ENCODE peak calls at places on chromosomes 5 and 9, in five cellular contexts. L is spleen; O is CD8-positive, alpha-beta T cell; I is GM20000; H is IMR-90. F is an unnamed sample.

GRCh38 chr5:68134033-68134668 is 81.4 kb upstream of the PIK3R1 start:
- DNase-seq in L (no peak), O (no peak), I (no peak), H (peak; percentile 43), F (no peak)

GRCh38 chr9:137811283-137811870 is 66.2 kb upstream of the CACNA1B start:
- DNase-seq in L (no peak), O (no peak), I (no peak), H (no peak), F (no peak)

GRCh38 chr5:158435161-158435616 is 576.2 kb upstream of the CLINT1 start:
- DNase-seq in L (no peak), O (peak; percentile 7), I (peak; percentile 36), H (no peak), F (no peak)

GRCh38 chr9:29285818-29286217 is 1712.5 kb upstream of the C9orf72 start:
- DNase-seq in L (no peak), O (no peak), I (no peak), H (no peak), F (no peak)

GRCh38 chr5:87048156-87048555 is 219.5 kb upstream of the RASA1 start:
- DNase-seq in L (no peak), O (no peak), I (no peak), H (no peak), F (no peak)

GRCh38 chr5:126972062-126972895 is 58.1 kb downstream of the MARCHF3 start:
- DNase-seq in L (no peak), O (no peak), I (peak; percentile 53), H (no peak), F (peak; percentile 29)

GRCh38 chr9:109401169-109401989 is 80.5 kb upstream of the EPB41L4B start:
- DNase-seq in L (no peak), O (no peak), I (peak; percentile 63), H (peak; percentile 35), F (no peak)

GRCh38 chr5:174755103-174755502 is 30.7 kb downstream of the MSX2 start:
- DNase-seq in L (no peak), O (no peak), I (no peak), H (peak; percentile 22), F (no peak)

GRCh38 chr5:19806756-19807155 is 181.2 kb downstream of the CDH18 start:
- DNase-seq in L (no peak), O (no peak), I (no peak), H (no peak), F (no peak)

GRCh38 chr5:58793888-58794287 is 211.0 kb downstream of the RAB3C start:
- DNase-seq in L (no peak), O (no peak), I (no peak), H (no peak), F (no peak)

GRCh38 chr5:124741711-124742496 is 4.5 kb downstream of the ZNF608 start:
- DNase-seq in L (no peak), O (no peak), I (no peak), H (peak; percentile 83), F (no peak)

GRCh38 chr5:7754997-7755596 is 95.8 kb downstream of the CFAP90 start:
- DNase-seq in L (no peak), O (no peak), I (peak; percentile 65), H (peak; percentile 15), F (no peak)

GRCh38 chr9:76230961-76231360 is 163.3 kb downstream of the RFK start:
- DNase-seq in L (no peak), O (no peak), I (no peak), H (peak; percentile 16), F (no peak)

GRCh38 chr9:111994831-111995458 is 98.3 kb downstream of the UGCG start:
- DNase-seq in L (no peak), O (no peak), I (no peak), H (no peak), F (no peak)

GRCh38 chr9:82949203-82949602 is 113.7 kb downstream of the RASEF start:
- DNase-seq in L (no peak), O (no peak), I (no peak), H (no peak), F (no peak)

GRCh38 chr5:82352146-82352791 is 74.1 kb upstream of the RPS23 start:
- DNase-seq in L (no peak), O (no peak), I (no peak), H (peak; percentile 50), F (no peak)

GRCh38 chr5:34756781-34757624 is 82.0 kb upstream of the TTC23L start:
- DNase-seq in L (no peak), O (no peak), I (no peak), H (no peak), F (no peak)

GRCh38 chr5:37921452-37921851 is 81.6 kb upstream of the GDNF start:
- DNase-seq in L (no peak), O (no peak), I (no peak), H (no peak), F (no peak)

GRCh38 chr5:139708877-139709586 is 60.9 kb downstream of the CXXC5 start:
- DNase-seq in L (peak; percentile 87), O (no peak), I (peak; percentile 73), H (peak; percentile 28), F (no peak)

GRCh38 chr5:181246276-181247050 is 2.8 kb upstream of the RACK1 start:
- DNase-seq in L (peak; percentile 95), O (peak; percentile 63), I (peak; percentile 87), H (peak; percentile 78), F (peak; percentile 75)

GRCh38 chr9:121883281-121884056 is 209.6 kb downstream of the TTLL11 start:
- DNase-seq in L (no peak), O (no peak), I (no peak), H (peak; percentile 37), F (no peak)

GRCh38 chr9:89207026-89207425 is 28.4 kb upstream of the SHC3 start:
- DNase-seq in L (no peak), O (no peak), I (no peak), H (no peak), F (no peak)

GRCh38 chr9:96317335-96317980 is 15.5 kb upstream of the HSD17B3 start:
- DNase-seq in L (peak; percentile 77), O (peak; percentile 66), I (peak; percentile 55), H (peak; percentile 70), F (peak; percentile 25)

GRCh38 chr5:86797677-86798076 is 179.9 kb downstream of the COX7C start:
- DNase-seq in L (no peak), O (no peak), I (no peak), H (no peak), F (no peak)

GRCh38 chr5:95862636-95863382 is 40.3 kb upstream of the GLRX start:
- DNase-seq in L (no peak), O (no peak), I (no peak), H (no peak), F (no peak)

GRCh38 chr5:73797142-73797530 is 171.1 kb downstream of the ARHGEF28 start:
- DNase-seq in L (no peak), O (no peak), I (no peak), H (peak; percentile 48), F (no peak)

GRCh38 chr5:119537704-119538103 is 85.4 kb downstream of the HSD17B4 start:
- DNase-seq in L (no peak), O (no peak), I (peak; percentile 54), H (peak; percentile 3), F (no peak)

GRCh38 chr5:1786621-1787471 is 12.8 kb downstream of the MRPL36 start:
- DNase-seq in L (peak; percentile 71), O (no peak), I (no peak), H (no peak), F (no peak)

GRCh38 chr5:74035521-74035937 is 409.5 kb downstream of the ARHGEF28 start:
- DNase-seq in L (no peak), O (no peak), I (peak; percentile 36), H (peak; percentile 69), F (no peak)

GRCh38 chr9:94971378-94972131 is 245.1 kb downstream of the AOPEP start:
- DNase-seq in L (no peak), O (no peak), I (no peak), H (no peak), F (no peak)

GRCh38 chr9:6852243-6852963 is 94.6 kb downstream of the KDM4C start:
- DNase-seq in L (no peak), O (no peak), I (no peak), H (peak; percentile 56), F (no peak)

GRCh38 chr5:36090033-36090432 is 23.4 kb upstream of the UGT3A2 start:
- DNase-seq in L (no peak), O (no peak), I (no peak), H (peak; percentile 17), F (no peak)
- TF ChIP-seq CTCF in L (no peak), O (no peak), I (peak; percentile 34), H (peak; percentile 21), F (no peak)

GRCh38 chr5:160789219-160789820 is 62.7 kb downstream of the ATP10B start:
- DNase-seq in L (no peak), O (no peak), I (no peak), H (no peak), F (no peak)

GRCh38 chr5:160792281-160792680 is 59.7 kb downstream of the ATP10B start:
- DNase-seq in L (no peak), O (no peak), I (no peak), H (no peak), F (no peak)

GRCh38 chr5:160792732-160793454 is 59.1 kb downstream of the ATP10B start:
- DNase-seq in L (no peak), O (no peak), I (no peak), H (no peak), F (no peak)

DNA sequence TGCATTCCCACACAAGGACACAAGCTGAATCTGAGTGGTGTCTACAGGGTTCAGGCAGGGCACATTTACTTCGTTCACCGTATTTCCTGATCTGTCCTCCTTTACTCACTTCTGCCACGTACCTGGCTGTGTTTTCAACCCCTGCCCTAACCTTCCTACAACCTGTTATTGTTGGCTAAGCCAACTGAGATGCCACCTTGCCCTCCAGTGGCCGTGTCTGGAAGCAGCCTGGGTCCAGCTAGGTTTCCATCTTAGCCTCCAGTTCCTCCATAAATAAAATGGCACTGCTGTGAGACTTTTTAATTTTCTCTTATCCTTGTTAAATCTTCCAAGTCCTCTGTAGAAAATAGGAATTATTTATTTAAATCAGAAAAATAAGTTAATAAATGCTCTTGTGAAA is 64.8 kb downstream of the ATP10B start:
- DNase-seq in L (no peak), O (no peak), I (peak; percentile 9), H (no peak), F (no peak)
- TF ChIP-seq CTCF in L (no peak), O (no peak), I (peak; percentile 14), H (no peak), F (no peak)

GRCh38 chr9:102403514-102403913 is 591.6 kb upstream of the CYLC2 start:
- DNase-seq in L (no peak), O (no peak), I (no peak), H (no peak), F (no peak)

GRCh38 chr9:102398205-102398604 is 596.9 kb upstream of the CYLC2 start:
- DNase-seq in L (no peak), O (no peak), I (no peak), H (no peak), F (no peak)
- TF ChIP-seq CTCF in L (no peak), O (no peak), I (no peak), H (no peak), F (no peak)

GRCh38 chr5:616342-617039 is 4.4 kb downstream of the CEP72 start:
- DNase-seq in L (peak; percentile 62), O (no peak), I (no peak), H (no peak), F (no peak)
- TF ChIP-seq CTCF in L (no peak), O (no peak), I (no peak), H (no peak), F (no peak)

GRCh38 chr9:133656211-133657119 is 20.3 kb downstream of the DBH start:
- DNase-seq in L (no peak), O (peak; percentile 41), I (no peak), H (no peak), F (no peak)
- TF ChIP-seq CTCF in L (no peak), O (peak; percentile 40), I (no peak), H (no peak), F (no peak)

F was measured in activated B cell treated with CpG ODN at 0.5 μM for 24 hours.